ENCODE peak calls at places on chromosomes 6 and 20, in six cellular contexts. One of them, this sample, is unnamed.
A peak's percentile ranks its signal among the peaks of the same experiment; 100 is the strongest.

GRCh38 chr20:44407402-44408184 is 52.1 kb downstream of the HNF4A start:
- DNase-seq in ovary: no peak
- DNase-seq in endodermal cell: no peak
- DNase-seq in tibial nerve: no peak
- DNase-seq in breast epithelium: no peak
- DNase-seq in HepG2: no peak
- DNase-seq in this sample: peak; percentile 38

GRCh38 chr20:4788314-4788713 is 66.6 kb downstream of the PRND start:
- DNase-seq in breast epithelium: no peak
- DNase-seq in ovary: no peak
- DNase-seq in endodermal cell: no peak
- DNase-seq in tibial nerve: no peak
- DNase-seq in HepG2: no peak
- DNase-seq in this sample: no peak

GRCh38 chr6:126633362-126633761 is 293.4 kb downstream of the CENPW start:
- DNase-seq in HepG2: no peak
- DNase-seq in breast epithelium: no peak
- DNase-seq in endodermal cell: no peak
- DNase-seq in tibial nerve: no peak
- DNase-seq in ovary: no peak
- DNase-seq in this sample: no peak

GRCh38 chr6:40634429-40634828 is 47.3 kb upstream of the LRFN2 start:
- DNase-seq in HepG2: no peak
- DNase-seq in breast epithelium: no peak
- DNase-seq in ovary: no peak
- DNase-seq in endodermal cell: no peak
- DNase-seq in tibial nerve: no peak
- DNase-seq in this sample: no peak

GRCh38 chr6:125267806-125268523 is 33.8 kb downstream of the HDDC2 start:
- DNase-seq in breast epithelium: no peak
- DNase-seq in HepG2: no peak
- DNase-seq in ovary: no peak
- DNase-seq in tibial nerve: no peak
- DNase-seq in endodermal cell: no peak
- DNase-seq in this sample: no peak

GRCh38 chr6:165890404-165890735 is 227.3 kb upstream of the PDE10A start:
- DNase-seq in ovary: no peak
- DNase-seq in breast epithelium: no peak
- DNase-seq in tibial nerve: no peak
- DNase-seq in HepG2: no peak
- DNase-seq in endodermal cell: peak; percentile 57
- DNase-seq in this sample: no peak

GRCh38 chr6:125952764-125953501 is 3.6 kb upstream of the HINT3 start:
- DNase-seq in endodermal cell: peak; percentile 91
- DNase-seq in tibial nerve: no peak
- DNase-seq in breast epithelium: no peak
- DNase-seq in ovary: no peak
- DNase-seq in HepG2: peak; percentile 65
- DNase-seq in this sample: peak; percentile 57

GRCh38 chr6:168447282-168447681 is 6.3 kb downstream of the SMOC2 start:
- DNase-seq in ovary: no peak
- DNase-seq in tibial nerve: no peak
- DNase-seq in breast epithelium: no peak
- DNase-seq in endodermal cell: no peak
- DNase-seq in HepG2: no peak
- DNase-seq in this sample: no peak

GRCh38 chr6:37618916-37619605 is 78.6 kb downstream of the MDGA1 start:
- DNase-seq in breast epithelium: no peak
- DNase-seq in endodermal cell: no peak
- DNase-seq in tibial nerve: no peak
- DNase-seq in HepG2: no peak
- DNase-seq in ovary: no peak
- DNase-seq in this sample: no peak

GRCh38 chr20:47396762-47397476 is 40.4 kb upstream of the ZMYND8 start:
- DNase-seq in endodermal cell: no peak
- DNase-seq in tibial nerve: no peak
- DNase-seq in HepG2: peak; percentile 74
- DNase-seq in ovary: no peak
- DNase-seq in breast epithelium: no peak
- DNase-seq in this sample: no peak

GRCh38 chr6:97282238-97282725 is 734 bp downstream of the MMS22L start:
- DNase-seq in ovary: no peak
- DNase-seq in endodermal cell: no peak
- DNase-seq in tibial nerve: no peak
- DNase-seq in breast epithelium: no peak
- DNase-seq in HepG2: peak; percentile 9
- DNase-seq in this sample: peak; percentile 15

GRCh38 chr20:7650481-7650880 is 289.8 kb downstream of the HAO1 start:
- DNase-seq in breast epithelium: no peak
- DNase-seq in ovary: no peak
- DNase-seq in tibial nerve: no peak
- DNase-seq in HepG2: no peak
- DNase-seq in endodermal cell: no peak
- DNase-seq in this sample: no peak

GRCh38 chr6:170253226-170253909 is 37.5 kb downstream of the DLL1 start:
- DNase-seq in HepG2: no peak
- DNase-seq in endodermal cell: no peak
- DNase-seq in tibial nerve: no peak
- DNase-seq in ovary: no peak
- DNase-seq in breast epithelium: no peak
- DNase-seq in this sample: no peak

GRCh38 chr20:18057106-18057993 is at the start of gene OVOL2:
- DNase-seq in HepG2: no peak
- DNase-seq in breast epithelium: peak; percentile 93
- DNase-seq in endodermal cell: peak; percentile 94
- DNase-seq in tibial nerve: no peak
- DNase-seq in ovary: no peak
- DNase-seq in this sample: peak; percentile 88

GRCh38 chr20:18057994-18058349 is 256 bp upstream of the OVOL2 start:
- DNase-seq in ovary: no peak
- DNase-seq in endodermal cell: no peak
- DNase-seq in breast epithelium: peak; percentile 55
- DNase-seq in HepG2: no peak
- DNase-seq in tibial nerve: no peak
- DNase-seq in this sample: no peak

GRCh38 chr20:18058661-18059467 is 1.1 kb upstream of the OVOL2 start:
- DNase-seq in tibial nerve: no peak
- DNase-seq in ovary: no peak
- DNase-seq in HepG2: no peak
- DNase-seq in endodermal cell: peak; percentile 93
- DNase-seq in breast epithelium: peak; percentile 76
- DNase-seq in this sample: peak; percentile 89

GRCh38 chr20:18055261-18055660 is 2.5 kb downstream of the OVOL2 start:
- DNase-seq in breast epithelium: no peak
- DNase-seq in ovary: no peak
- DNase-seq in endodermal cell: peak; percentile 67
- DNase-seq in tibial nerve: no peak
- DNase-seq in HepG2: no peak
- DNase-seq in this sample: peak; percentile 67

GRCh38 chr20:18056174-18057105 is 1.3 kb downstream of the OVOL2 start:
- DNase-seq in endodermal cell: peak; percentile 79
- DNase-seq in HepG2: no peak
- DNase-seq in ovary: no peak
- DNase-seq in breast epithelium: no peak
- DNase-seq in tibial nerve: no peak
- DNase-seq in this sample: peak; percentile 86
- H3K27me3 ChIP-seq in endodermal cell: peaks cover 75% of the 10 kb centered on the region
- H3K27me3 ChIP-seq in HepG2: peaks cover 29% of the 10 kb centered on the region
- H3K27me3 ChIP-seq in ovary: no peaks in the 10 kb centered on the region
- H3K27me3 ChIP-seq in breast epithelium: no peaks in the 10 kb centered on the region
- H3K27me3 ChIP-seq in tibial nerve: peaks cover 81% of the 10 kb centered on the region
- H3K27me3 ChIP-seq in this sample: peaks cover 52% of the 10 kb centered on the region

DNA sequence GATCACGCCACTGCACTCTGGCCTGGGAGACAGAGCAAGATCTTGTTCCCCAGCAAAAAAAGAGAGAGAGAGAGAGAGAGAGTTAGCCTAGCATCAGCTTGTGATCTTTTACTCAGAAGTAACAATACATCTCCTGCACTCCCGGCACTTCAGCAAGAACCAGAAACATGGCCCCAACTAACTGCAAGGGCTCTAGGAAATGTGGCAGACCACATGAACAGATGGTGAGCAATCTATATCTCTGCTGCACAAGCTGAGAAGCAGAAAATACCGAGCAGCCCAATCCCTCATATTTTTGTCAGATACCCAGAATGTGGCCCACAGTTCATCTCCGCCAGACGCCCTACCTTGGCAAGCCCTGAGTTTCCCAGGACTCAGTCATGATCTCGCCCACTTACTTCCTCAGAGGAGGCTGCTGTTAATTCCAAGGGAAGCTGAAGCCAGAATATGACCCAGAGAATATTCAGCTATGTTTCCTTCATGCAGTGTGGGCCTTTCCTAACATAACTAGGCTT is 63.1 kb upstream of the PHACTR1 start:
- DNase-seq in tibial nerve: no peak
- DNase-seq in breast epithelium: no peak
- DNase-seq in HepG2: no peak
- DNase-seq in ovary: no peak
- DNase-seq in endodermal cell: no peak
- DNase-seq in this sample: no peak
- H3K4me3 ChIP-seq in tibial nerve: no peak overlapping the region
- H3K4me3 ChIP-seq in breast epithelium: no peak overlapping the region
- H3K4me3 ChIP-seq in HepG2: no peak overlapping the region
- H3K4me3 ChIP-seq in ovary: no peak overlapping the region
- H3K4me3 ChIP-seq in endodermal cell: no peak overlapping the region
- H3K4me3 ChIP-seq in this sample: no peak overlapping the region

DNA sequence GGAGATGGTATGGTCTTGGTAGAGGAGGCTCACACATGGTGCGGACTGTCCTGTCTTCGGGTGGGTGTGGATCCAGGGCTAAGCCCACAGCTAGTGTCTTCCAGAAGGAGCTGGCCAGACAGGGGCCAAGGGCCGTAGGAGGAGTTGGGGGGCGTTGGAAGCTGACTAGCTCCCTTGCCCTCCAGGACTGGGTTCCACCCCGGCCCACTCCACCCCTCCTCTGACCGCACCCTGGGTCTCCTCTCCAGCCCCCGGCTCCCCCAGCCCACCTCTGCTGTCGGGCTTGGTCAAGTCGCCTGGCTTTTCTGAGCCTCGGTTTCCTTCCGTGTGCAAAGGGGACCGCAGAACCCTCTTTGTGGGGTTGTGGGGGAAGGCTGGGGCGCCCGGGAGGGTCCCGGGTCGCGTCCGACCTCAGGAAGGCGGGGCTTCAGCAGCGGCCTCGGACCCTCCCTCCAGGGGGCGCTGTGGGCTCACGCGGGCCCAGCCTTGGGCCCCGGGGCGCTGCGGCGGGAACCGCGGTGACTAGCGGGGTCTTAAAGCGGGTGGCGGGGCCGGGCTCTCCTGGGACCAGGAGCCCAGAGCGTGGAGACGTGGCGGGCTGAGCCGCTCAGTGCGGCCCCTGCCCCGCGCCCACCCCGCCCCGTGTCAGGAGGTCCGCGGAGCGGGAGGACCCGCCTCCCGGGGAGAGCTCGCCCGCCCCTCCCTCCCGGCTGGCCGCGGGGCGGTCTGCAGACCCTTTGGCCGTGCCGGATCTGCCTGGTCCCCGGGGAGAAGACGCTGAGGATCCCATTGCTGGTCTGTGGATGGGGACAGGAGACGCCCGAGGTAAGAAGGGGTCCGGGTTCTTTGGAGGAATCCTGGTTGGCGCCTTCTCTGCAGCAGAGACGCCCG is 5.4 kb downstream of the NPBWR2 start:
- DNase-seq in ovary: no peak
- DNase-seq in HepG2: no peak
- DNase-seq in breast epithelium: no peak
- DNase-seq in tibial nerve: no peak
- DNase-seq in endodermal cell: peak; percentile 92
- DNase-seq in this sample: peak; percentile 99
- H3K27me3 ChIP-seq in ovary: no peaks in the 10 kb centered on the region
- H3K27me3 ChIP-seq in HepG2: peaks cover 45% of the 10 kb centered on the region
- H3K27me3 ChIP-seq in breast epithelium: peaks cover 5% of the 10 kb centered on the region
- H3K27me3 ChIP-seq in tibial nerve: peaks cover 49% of the 10 kb centered on the region
- H3K27me3 ChIP-seq in endodermal cell: peaks cover 33% of the 10 kb centered on the region
- H3K27me3 ChIP-seq in this sample: peaks cover 19% of the 10 kb centered on the region

GRCh38 chr20:20368414-20369352 is 779 bp downstream of the INSM1 start:
- DNase-seq in HepG2: no peak
- DNase-seq in breast epithelium: no peak
- DNase-seq in tibial nerve: no peak
- DNase-seq in endodermal cell: peak; percentile 57
- DNase-seq in ovary: no peak
- DNase-seq in this sample: peak; percentile 79
- H3K4me3 ChIP-seq in HepG2: peak overlapping the region; percentile 35
- H3K4me3 ChIP-seq in breast epithelium: peak overlapping the region; percentile 65
- H3K4me3 ChIP-seq in tibial nerve: no peak overlapping the region
- H3K4me3 ChIP-seq in endodermal cell: no peak overlapping the region
- H3K4me3 ChIP-seq in ovary: no peak overlapping the region
- H3K4me3 ChIP-seq in this sample: peak overlapping the region; percentile 36

GRCh38 chr6:117266267-117266797 is 974 bp downstream of the VGLL2 start:
- DNase-seq in breast epithelium: no peak
- DNase-seq in endodermal cell: no peak
- DNase-seq in HepG2: no peak
- DNase-seq in tibial nerve: no peak
- DNase-seq in ovary: no peak
- DNase-seq in this sample: no peak
- H3K27me3 ChIP-seq in breast epithelium: no peaks in the 10 kb centered on the region
- H3K27me3 ChIP-seq in endodermal cell: peaks cover 99% of the 10 kb centered on the region
- H3K27me3 ChIP-seq in HepG2: peaks cover 20% of the 10 kb centered on the region
- H3K27me3 ChIP-seq in tibial nerve: peaks cover 95% of the 10 kb centered on the region
- H3K27me3 ChIP-seq in ovary: no peaks in the 10 kb centered on the region
- H3K27me3 ChIP-seq in this sample: peaks cover 98% of the 10 kb centered on the region

DNA sequence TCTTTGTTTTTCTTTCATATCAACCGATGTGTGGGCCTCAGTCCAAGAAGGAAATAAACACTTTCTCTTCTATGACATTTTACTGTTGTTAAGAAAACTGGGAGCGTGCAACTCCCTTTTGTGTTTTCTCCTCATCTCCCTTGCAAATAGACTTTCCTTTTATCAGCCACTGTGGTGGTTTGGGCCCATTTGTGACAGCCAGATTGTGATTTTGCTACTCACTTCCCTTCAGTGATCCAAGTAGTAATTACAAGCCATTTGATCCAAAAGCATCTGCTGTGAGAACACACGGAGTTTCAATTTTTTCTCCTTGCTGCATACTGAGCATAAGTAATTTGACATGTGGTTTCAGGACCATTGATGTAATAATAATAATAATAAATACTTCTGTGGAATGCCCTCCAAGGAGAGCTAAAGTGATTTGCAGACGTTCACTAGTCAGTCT is 92.0 kb upstream of the CLDN20 start:
- DNase-seq in HepG2: no peak
- DNase-seq in breast epithelium: no peak
- DNase-seq in tibial nerve: no peak
- DNase-seq in endodermal cell: peak; percentile 30
- DNase-seq in ovary: no peak
- DNase-seq in this sample: no peak
- H3K4me3 ChIP-seq in HepG2: no peak overlapping the region
- H3K4me3 ChIP-seq in breast epithelium: no peak overlapping the region
- H3K4me3 ChIP-seq in tibial nerve: no peak overlapping the region
- H3K4me3 ChIP-seq in endodermal cell: no peak overlapping the region
- H3K4me3 ChIP-seq in ovary: no peak overlapping the region
- H3K4me3 ChIP-seq in this sample: no peak overlapping the region

GRCh38 chr20:56826306-56826970 is 197.3 kb downstream of the TFAP2C start:
- DNase-seq in ovary: no peak
- DNase-seq in endodermal cell: no peak
- DNase-seq in tibial nerve: no peak
- DNase-seq in breast epithelium: no peak
- DNase-seq in HepG2: no peak
- DNase-seq in this sample: no peak
- H3K27me3 ChIP-seq in ovary: no peaks in the 10 kb centered on the region
- H3K27me3 ChIP-seq in endodermal cell: peaks cover 36% of the 10 kb centered on the region
- H3K27me3 ChIP-seq in tibial nerve: peaks cover 18% of the 10 kb centered on the region
- H3K27me3 ChIP-seq in breast epithelium: no peaks in the 10 kb centered on the region
- H3K27me3 ChIP-seq in HepG2: peaks cover 4% of the 10 kb centered on the region
- H3K27me3 ChIP-seq in this sample: no peaks in the 10 kb centered on the region

GRCh38 chr6:63806573-63806913 is 170.9 kb downstream of the PHF3 start:
- DNase-seq in tibial nerve: no peak
- DNase-seq in endodermal cell: no peak
- DNase-seq in HepG2: no peak
- DNase-seq in ovary: no peak
- DNase-seq in breast epithelium: no peak
- DNase-seq in this sample: no peak
- H3K4me3 ChIP-seq in tibial nerve: no peak overlapping the region
- H3K4me3 ChIP-seq in endodermal cell: peak overlapping the region; percentile 39
- H3K4me3 ChIP-seq in HepG2: no peak overlapping the region
- H3K4me3 ChIP-seq in ovary: no peak overlapping the region
- H3K4me3 ChIP-seq in breast epithelium: peak overlapping the region; percentile 31
- H3K4me3 ChIP-seq in this sample: no peak overlapping the region